ENCODE peak calls at places on chromosomes 16 and 17, in six cellular contexts. E, K, S, D, W and N are unnamed samples.
A peak's percentile ranks its signal among the peaks of the same experiment; 100 is the strongest.

GRCh38 chr16:58548378-58548777 is 33.1 kb downstream of the SETD6 start:
- DNase-seq in W (no peak), D (no peak), K (no peak), E (no peak), S (no peak), N (no peak)

GRCh38 chr17:83195330-83196087 is 116.1 kb downstream of the METRNL start:
- DNase-seq in E (no peak), K (no peak), W (peak; percentile 44), D (no peak), S (no peak), N (no peak)

GRCh38 chr17:45087496-45087975 is 26.4 kb downstream of the NMT1 start:
- DNase-seq in D (no peak), S (no peak), W (no peak), K (no peak), E (no peak), N (no peak)

GRCh38 chr17:58702045-58702476 is 9.7 kb downstream of the RAD51C start:
- DNase-seq in S (no peak), K (peak; percentile 73), W (no peak), E (no peak), D (no peak), N (no peak)

GRCh38 chr16:74092336-74092735 is 204.3 kb upstream of the PSMD7 start:
- DNase-seq in S (no peak), W (no peak), D (no peak), K (no peak), E (no peak), N (no peak)

GRCh38 chr16:7345423-7345822 is 12.8 kb downstream of the RBFOX1 start:
- DNase-seq in D (no peak), W (no peak), K (no peak), E (peak; percentile 59), S (no peak), N (no peak)

GRCh38 chr16:77603656-77604055 is 118.7 kb upstream of the NUDT7 start:
- DNase-seq in S (no peak), D (no peak), W (no peak), E (no peak), K (no peak), N (no peak)

GRCh38 chr16:79679334-79679733 is 78.8 kb upstream of the MAF start:
- DNase-seq in W (no peak), D (no peak), S (no peak), E (no peak), K (no peak), N (no peak)

GRCh38 chr17:4658478-4659305 is 17.2 kb upstream of the ALOX15 start:
- DNase-seq in S (no peak), D (no peak), K (no peak), E (peak; percentile 58), W (peak; percentile 81), N (no peak)

GRCh38 chr17:266219-266618 is 84.8 kb upstream of the DOC2B start:
- DNase-seq in W (no peak), E (no peak), S (no peak), K (no peak), D (no peak), N (no peak)

GRCh38 chr16:30875881-30876791 is 17.7 kb downstream of the BCL7C start:
- DNase-seq in W (no peak), D (no peak), E (peak; percentile 55), S (no peak), K (peak; percentile 67), N (no peak)

GRCh38 chr17:62565817-62566216 is 61.7 kb upstream of the MRC2 start:
- DNase-seq in D (peak; percentile 52), S (no peak), E (no peak), W (no peak), K (no peak), N (no peak)

GRCh38 chr16:79751785-79752184 is 151.2 kb upstream of the MAF start:
- DNase-seq in S (no peak), E (no peak), K (no peak), W (no peak), D (no peak), N (no peak)

GRCh38 chr16:87921236-87921773 is 15.0 kb downstream of the CA5A start:
- DNase-seq in D (no peak), S (no peak), W (peak; percentile 56), E (no peak), K (no peak), N (peak; percentile 15)

GRCh38 chr16:56202036-56202435 is 10.7 kb downstream of the GNAO1 start:
- DNase-seq in D (no peak), W (no peak), K (no peak), S (no peak), E (no peak), N (no peak)

GRCh38 chr16:78961464-78961863 is 639.1 kb downstream of the MAF start:
- DNase-seq in D (no peak), S (no peak), E (no peak), W (no peak), K (peak; percentile 51), N (no peak)

GRCh38 chr17:58270476-58271290 is 10.1 kb downstream of the MPO start:
- DNase-seq in K (no peak), D (no peak), W (peak; percentile 61), S (peak; percentile 54), E (peak; percentile 20), N (peak; percentile 43)

GRCh38 chr16:69848635-69849545 is 86.8 kb downstream of the WWP2 start:
- DNase-seq in D (no peak), S (no peak), K (no peak), E (no peak), W (no peak), N (no peak)

GRCh38 chr17:82716383-82717181 is at the start of gene FN3KRP:
- DNase-seq in E (peak; percentile 100), W (peak; percentile 98), K (peak; percentile 67), S (peak; percentile 86), D (peak; percentile 55), N (peak; percentile 89)

GRCh38 chr16:65546353-65546791 is 424.5 kb upstream of the CDH11 start:
- DNase-seq in D (no peak), K (no peak), E (peak; percentile 58), S (no peak), W (no peak), N (no peak)

GRCh38 chr16:82175627-82176026 is 5.6 kb upstream of the MPHOSPH6 start:
- DNase-seq in K (no peak), E (no peak), D (no peak), W (no peak), S (no peak), N (no peak)

DNA sequence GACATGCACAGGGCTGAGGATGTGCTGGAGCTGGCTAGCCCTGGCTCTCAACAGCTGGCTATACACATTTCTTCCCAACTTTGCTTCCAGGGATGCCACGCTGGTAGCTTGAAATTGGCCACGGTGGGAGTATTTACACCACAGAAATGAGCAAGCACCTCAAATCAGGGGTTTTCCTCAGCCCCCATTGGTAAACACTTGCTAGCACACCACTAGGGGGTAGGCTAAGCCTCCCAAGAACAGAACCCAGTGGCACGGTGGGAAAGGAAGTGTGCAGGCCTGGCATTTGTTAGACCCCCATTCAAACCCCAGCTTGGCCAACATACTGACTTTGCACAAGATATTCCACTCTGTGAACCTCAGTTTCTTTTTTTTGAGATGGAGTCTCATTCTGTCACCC is 12.9 kb downstream of the DRC3 start:
- DNase-seq in S (no peak), E (peak; percentile 54), W (no peak), D (no peak), K (no peak), N (no peak)
- TF ChIP-seq SIN3A in S (no peak), E (no peak), W (no peak), D (no peak), K (no peak), N (no peak)

GRCh38 chr17:42566215-42566872 is 556 bp upstream of the MLX start:
- DNase-seq in K (no peak), E (no peak), S (no peak), D (no peak), W (no peak), N (no peak)

GRCh38 chr17:42566873-42567573 is at the start of gene MLX:
- DNase-seq in D (no peak), K (peak; percentile 68), S (peak; percentile 99), W (peak; percentile 100), E (peak; percentile 100), N (peak; percentile 66)

GRCh38 chr17:42563950-42564349 is 2.0 kb downstream of the COASY start:
- DNase-seq in W (no peak), E (no peak), S (no peak), K (no peak), D (no peak), N (no peak)

GRCh38 chr17:42564815-42565522 is 1.9 kb upstream of the MLX start:
- DNase-seq in D (no peak), K (no peak), S (no peak), W (no peak), E (no peak), N (no peak)

GRCh38 chr17:42565523-42566214 is 1.2 kb upstream of the MLX start:
- DNase-seq in D (no peak), K (no peak), W (no peak), S (no peak), E (no peak), N (no peak)
- TF ChIP-seq SIN3A in D (no peak), K (no peak), W (no peak), S (no peak), E (no peak), N (no peak)

DNA sequence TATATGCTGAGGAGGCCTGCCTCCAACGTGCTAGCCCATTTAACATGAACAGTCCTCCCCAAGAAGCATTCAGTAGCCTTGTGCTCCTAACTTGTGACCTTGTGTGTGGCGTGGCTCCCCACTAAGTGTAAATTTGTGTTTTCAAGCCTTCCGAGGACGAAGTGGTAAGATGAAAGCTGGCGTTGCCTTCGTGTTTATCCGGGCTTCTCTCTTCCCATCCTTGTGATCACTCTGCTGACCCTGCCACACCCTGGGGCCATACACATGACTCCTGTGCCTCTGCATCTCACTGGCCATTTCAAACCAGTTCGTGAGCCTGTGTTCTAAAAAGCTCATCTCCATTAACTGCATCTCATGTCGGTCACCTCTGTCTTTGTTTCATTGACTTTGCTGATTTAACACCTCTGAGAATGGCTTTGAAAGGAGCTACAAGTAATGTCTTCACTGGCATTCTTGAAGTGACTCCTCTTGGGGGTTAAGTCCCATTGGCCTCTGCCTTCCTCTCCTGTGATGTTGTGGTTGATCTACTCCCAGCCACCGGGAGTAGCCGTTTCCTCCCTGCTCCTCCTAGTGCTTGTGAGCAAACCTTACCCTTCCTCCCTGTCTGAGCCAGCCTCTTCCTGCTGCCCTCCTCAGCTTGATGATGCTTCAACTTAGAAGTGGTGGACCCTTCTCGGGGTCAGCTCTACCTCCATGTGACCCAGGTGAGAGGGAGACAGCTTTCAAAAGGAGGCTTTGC is 27.4 kb upstream of the NAGLU start:
- DNase-seq in E (no peak), K (no peak), W (no peak), D (no peak), S (no peak), N (no peak)
- TF ChIP-seq SIN3A in E (no peak), K (no peak), W (no peak), D (no peak), S (no peak), N (no peak)

DNA sequence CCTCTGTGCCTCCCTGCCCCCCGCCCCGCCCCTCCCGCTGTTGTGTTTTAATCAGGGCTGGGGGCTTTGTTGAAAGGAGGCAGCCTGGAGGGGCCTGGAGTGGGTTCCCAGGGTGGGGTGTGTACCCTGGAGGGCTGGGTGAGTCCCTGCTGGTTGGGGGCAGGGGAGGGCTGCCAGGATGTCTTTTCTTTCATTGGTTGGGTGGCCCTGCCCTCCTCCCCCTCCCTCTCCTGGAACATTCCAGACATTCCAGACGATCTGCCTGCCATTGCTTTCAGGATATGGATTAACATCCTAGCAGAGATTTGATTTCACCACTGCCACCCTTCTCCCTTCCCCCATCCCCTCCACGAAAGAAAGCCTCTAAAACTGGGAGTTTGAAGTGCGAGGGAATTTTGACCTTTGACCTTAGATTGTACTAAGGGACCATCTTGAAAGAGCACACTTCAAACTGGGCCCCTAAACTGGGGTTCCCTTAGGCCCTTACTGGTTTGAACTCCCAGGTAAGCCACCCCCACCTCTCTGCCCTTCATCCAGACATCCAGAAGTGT is 25.3 kb downstream of the IGF2BP1 start:
- DNase-seq in K (no peak), W (peak; percentile 48), E (no peak), D (no peak), S (peak; percentile 80), N (no peak)
- TF ChIP-seq SIN3A in K (no peak), W (no peak), E (no peak), D (no peak), S (peak; percentile 75), N (no peak)